ENCODE peak calls at places on chromosome 2, in seven cellular contexts. One of them, this sample, is unnamed.
A peak's percentile ranks its signal among the peaks of the same experiment; 100 is the strongest.

GRCh38 chr2:238380785-238381184 is 45.9 kb upstream of the ASB1 start:
- DNase-seq in NCI-H1417: no peak
- DNase-seq in HuH-7.5: no peak
- DNase-seq in fibroblast of mammary gland: peak; percentile 68
- DNase-seq in activated CD8-positive, alpha-beta memory T cell treated with anti-CD3 and anti-CD28 coated beads, Interleukin-2, amount 50 U/mL, for 48 hours: no peak
- DNase-seq in kidney tubule cell: peak; percentile 55
- DNase-seq in NCI-H2171 treated with DMSO at 0.1 percent for 48 hours: no peak
- DNase-seq in this sample: no peak

GRCh38 chr2:231124833-231125232 is at the start of gene HTR2B:
- DNase-seq in kidney tubule cell: no peak
- DNase-seq in NCI-H2171 treated with DMSO at 0.1 percent for 48 hours: no peak
- DNase-seq in HuH-7.5: no peak
- DNase-seq in activated CD8-positive, alpha-beta memory T cell treated with anti-CD3 and anti-CD28 coated beads, Interleukin-2, amount 50 U/mL, for 48 hours: no peak
- DNase-seq in fibroblast of mammary gland: peak; percentile 36
- DNase-seq in NCI-H1417: no peak
- DNase-seq in this sample: no peak

GRCh38 chr2:204576580-204576979 is 31.3 kb downstream of the PARD3B start:
- DNase-seq in NCI-H1417: no peak
- DNase-seq in HuH-7.5: no peak
- DNase-seq in NCI-H2171 treated with DMSO at 0.1 percent for 48 hours: no peak
- DNase-seq in activated CD8-positive, alpha-beta memory T cell treated with anti-CD3 and anti-CD28 coated beads, Interleukin-2, amount 50 U/mL, for 48 hours: no peak
- DNase-seq in kidney tubule cell: no peak
- DNase-seq in fibroblast of mammary gland: peak; percentile 14
- DNase-seq in this sample: no peak

GRCh38 chr2:42651057-42651456 is 82.6 kb downstream of the MTA3 start:
- DNase-seq in fibroblast of mammary gland: no peak
- DNase-seq in NCI-H1417: no peak
- DNase-seq in kidney tubule cell: no peak
- DNase-seq in NCI-H2171 treated with DMSO at 0.1 percent for 48 hours: no peak
- DNase-seq in activated CD8-positive, alpha-beta memory T cell treated with anti-CD3 and anti-CD28 coated beads, Interleukin-2, amount 50 U/mL, for 48 hours: no peak
- DNase-seq in HuH-7.5: no peak
- DNase-seq in this sample: no peak

GRCh38 chr2:228401065-228401912 is 219.8 kb upstream of the SPHKAP start:
- DNase-seq in NCI-H1417: no peak
- DNase-seq in NCI-H2171 treated with DMSO at 0.1 percent for 48 hours: no peak
- DNase-seq in HuH-7.5: no peak
- DNase-seq in fibroblast of mammary gland: peak; percentile 16
- DNase-seq in kidney tubule cell: peak; percentile 32
- DNase-seq in activated CD8-positive, alpha-beta memory T cell treated with anti-CD3 and anti-CD28 coated beads, Interleukin-2, amount 50 U/mL, for 48 hours: no peak
- DNase-seq in this sample: no peak

GRCh38 chr2:119198267-119198840 is 25.3 kb upstream of the STEAP3 start:
- DNase-seq in kidney tubule cell: no peak
- DNase-seq in HuH-7.5: no peak
- DNase-seq in activated CD8-positive, alpha-beta memory T cell treated with anti-CD3 and anti-CD28 coated beads, Interleukin-2, amount 50 U/mL, for 48 hours: no peak
- DNase-seq in fibroblast of mammary gland: no peak
- DNase-seq in NCI-H1417: no peak
- DNase-seq in NCI-H2171 treated with DMSO at 0.1 percent for 48 hours: no peak
- DNase-seq in this sample: peak; percentile 38

GRCh38 chr2:45978302-45978859 is 318.8 kb upstream of the EPAS1 start:
- DNase-seq in HuH-7.5: no peak
- DNase-seq in NCI-H2171 treated with DMSO at 0.1 percent for 48 hours: no peak
- DNase-seq in fibroblast of mammary gland: no peak
- DNase-seq in activated CD8-positive, alpha-beta memory T cell treated with anti-CD3 and anti-CD28 coated beads, Interleukin-2, amount 50 U/mL, for 48 hours: no peak
- DNase-seq in kidney tubule cell: peak; percentile 42
- DNase-seq in NCI-H1417: no peak
- DNase-seq in this sample: no peak

GRCh38 chr2:239716536-239717318 is 308.4 kb downstream of the NDUFA10 start:
- DNase-seq in fibroblast of mammary gland: peak; percentile 38
- DNase-seq in HuH-7.5: no peak
- DNase-seq in NCI-H2171 treated with DMSO at 0.1 percent for 48 hours: peak; percentile 4
- DNase-seq in activated CD8-positive, alpha-beta memory T cell treated with anti-CD3 and anti-CD28 coated beads, Interleukin-2, amount 50 U/mL, for 48 hours: no peak
- DNase-seq in NCI-H1417: no peak
- DNase-seq in kidney tubule cell: no peak
- DNase-seq in this sample: no peak

GRCh38 chr2:186543561-186544131 is 46.2 kb upstream of the ITGAV start:
- DNase-seq in NCI-H1417: no peak
- DNase-seq in NCI-H2171 treated with DMSO at 0.1 percent for 48 hours: no peak
- DNase-seq in fibroblast of mammary gland: peak; percentile 95
- DNase-seq in HuH-7.5: no peak
- DNase-seq in activated CD8-positive, alpha-beta memory T cell treated with anti-CD3 and anti-CD28 coated beads, Interleukin-2, amount 50 U/mL, for 48 hours: no peak
- DNase-seq in kidney tubule cell: peak; percentile 69
- DNase-seq in this sample: no peak

GRCh38 chr2:213476641-213477040 is 192.4 kb downstream of the SPAG16 start:
- DNase-seq in NCI-H1417: no peak
- DNase-seq in NCI-H2171 treated with DMSO at 0.1 percent for 48 hours: no peak
- DNase-seq in activated CD8-positive, alpha-beta memory T cell treated with anti-CD3 and anti-CD28 coated beads, Interleukin-2, amount 50 U/mL, for 48 hours: no peak
- DNase-seq in kidney tubule cell: peak; percentile 58
- DNase-seq in HuH-7.5: no peak
- DNase-seq in fibroblast of mammary gland: no peak
- DNase-seq in this sample: no peak

GRCh38 chr2:83054751-83055150 is 1404.3 kb downstream of the SUCLG1 start:
- DNase-seq in HuH-7.5: no peak
- DNase-seq in activated CD8-positive, alpha-beta memory T cell treated with anti-CD3 and anti-CD28 coated beads, Interleukin-2, amount 50 U/mL, for 48 hours: no peak
- DNase-seq in kidney tubule cell: peak; percentile 20
- DNase-seq in NCI-H1417: no peak
- DNase-seq in fibroblast of mammary gland: no peak
- DNase-seq in NCI-H2171 treated with DMSO at 0.1 percent for 48 hours: no peak
- DNase-seq in this sample: no peak

GRCh38 chr2:3493610-3493997 is 25.7 kb downstream of the ADI1 start:
- DNase-seq in kidney tubule cell: peak; percentile 43
- DNase-seq in activated CD8-positive, alpha-beta memory T cell treated with anti-CD3 and anti-CD28 coated beads, Interleukin-2, amount 50 U/mL, for 48 hours: peak; percentile 25
- DNase-seq in NCI-H2171 treated with DMSO at 0.1 percent for 48 hours: no peak
- DNase-seq in HuH-7.5: no peak
- DNase-seq in NCI-H1417: no peak
- DNase-seq in fibroblast of mammary gland: peak; percentile 79
- DNase-seq in this sample: no peak

GRCh38 chr2:72953976-72954375 is 36.7 kb downstream of the EMX1 start:
- DNase-seq in NCI-H1417: no peak
- DNase-seq in activated CD8-positive, alpha-beta memory T cell treated with anti-CD3 and anti-CD28 coated beads, Interleukin-2, amount 50 U/mL, for 48 hours: no peak
- DNase-seq in HuH-7.5: no peak
- DNase-seq in kidney tubule cell: no peak
- DNase-seq in NCI-H2171 treated with DMSO at 0.1 percent for 48 hours: no peak
- DNase-seq in fibroblast of mammary gland: no peak
- DNase-seq in this sample: no peak

GRCh38 chr2:234496835-234497591 is at the start of gene ARL4C:
- DNase-seq in HuH-7.5: peak; percentile 79
- DNase-seq in NCI-H2171 treated with DMSO at 0.1 percent for 48 hours: peak; percentile 36
- DNase-seq in activated CD8-positive, alpha-beta memory T cell treated with anti-CD3 and anti-CD28 coated beads, Interleukin-2, amount 50 U/mL, for 48 hours: peak; percentile 77
- DNase-seq in fibroblast of mammary gland: peak; percentile 31
- DNase-seq in kidney tubule cell: peak; percentile 91
- DNase-seq in NCI-H1417: peak; percentile 46
- DNase-seq in this sample: peak; percentile 83

GRCh38 chr2:224712346-224712745 is 3.8 kb downstream of the CCDC195 start:
- DNase-seq in HuH-7.5: no peak
- DNase-seq in NCI-H2171 treated with DMSO at 0.1 percent for 48 hours: no peak
- DNase-seq in kidney tubule cell: no peak
- DNase-seq in fibroblast of mammary gland: no peak
- DNase-seq in NCI-H1417: no peak
- DNase-seq in activated CD8-positive, alpha-beta memory T cell treated with anti-CD3 and anti-CD28 coated beads, Interleukin-2, amount 50 U/mL, for 48 hours: no peak
- DNase-seq in this sample: no peak

GRCh38 chr2:169743549-169743948 is 9.9 kb downstream of the KLHL23 start:
- DNase-seq in activated CD8-positive, alpha-beta memory T cell treated with anti-CD3 and anti-CD28 coated beads, Interleukin-2, amount 50 U/mL, for 48 hours: no peak
- DNase-seq in fibroblast of mammary gland: no peak
- DNase-seq in kidney tubule cell: no peak
- DNase-seq in HuH-7.5: no peak
- DNase-seq in NCI-H2171 treated with DMSO at 0.1 percent for 48 hours: no peak
- DNase-seq in NCI-H1417: no peak
- DNase-seq in this sample: no peak

GRCh38 chr2:173644146-173644545 is 289.5 kb downstream of the CDCA7 start:
- DNase-seq in fibroblast of mammary gland: peak; percentile 70
- DNase-seq in NCI-H2171 treated with DMSO at 0.1 percent for 48 hours: no peak
- DNase-seq in kidney tubule cell: peak; percentile 49
- DNase-seq in NCI-H1417: no peak
- DNase-seq in activated CD8-positive, alpha-beta memory T cell treated with anti-CD3 and anti-CD28 coated beads, Interleukin-2, amount 50 U/mL, for 48 hours: no peak
- DNase-seq in HuH-7.5: no peak
- DNase-seq in this sample: no peak

GRCh38 chr2:69975136-69975852 is 13.9 kb upstream of the ASPRV1 start:
- DNase-seq in activated CD8-positive, alpha-beta memory T cell treated with anti-CD3 and anti-CD28 coated beads, Interleukin-2, amount 50 U/mL, for 48 hours: no peak
- DNase-seq in NCI-H2171 treated with DMSO at 0.1 percent for 48 hours: no peak
- DNase-seq in kidney tubule cell: no peak
- DNase-seq in HuH-7.5: no peak
- DNase-seq in NCI-H1417: no peak
- DNase-seq in fibroblast of mammary gland: no peak
- DNase-seq in this sample: no peak

GRCh38 chr2:19607931-19608762 is 249.7 kb upstream of the OSR1 start:
- DNase-seq in HuH-7.5: no peak
- DNase-seq in fibroblast of mammary gland: peak; percentile 99
- DNase-seq in NCI-H2171 treated with DMSO at 0.1 percent for 48 hours: peak; percentile 26
- DNase-seq in NCI-H1417: no peak
- DNase-seq in kidney tubule cell: peak; percentile 89
- DNase-seq in activated CD8-positive, alpha-beta memory T cell treated with anti-CD3 and anti-CD28 coated beads, Interleukin-2, amount 50 U/mL, for 48 hours: no peak
- DNase-seq in this sample: no peak

GRCh38 chr2:220662415-220662814 is 909.7 kb downstream of the EPHA4 start:
- DNase-seq in HuH-7.5: no peak
- DNase-seq in NCI-H2171 treated with DMSO at 0.1 percent for 48 hours: no peak
- DNase-seq in fibroblast of mammary gland: no peak
- DNase-seq in activated CD8-positive, alpha-beta memory T cell treated with anti-CD3 and anti-CD28 coated beads, Interleukin-2, amount 50 U/mL, for 48 hours: no peak
- DNase-seq in kidney tubule cell: no peak
- DNase-seq in NCI-H1417: no peak
- DNase-seq in this sample: no peak

GRCh38 chr2:233996436-233996835 is 54.1 kb upstream of the SPP2 start:
- DNase-seq in NCI-H1417: no peak
- DNase-seq in NCI-H2171 treated with DMSO at 0.1 percent for 48 hours: no peak
- DNase-seq in kidney tubule cell: no peak
- DNase-seq in HuH-7.5: no peak
- DNase-seq in activated CD8-positive, alpha-beta memory T cell treated with anti-CD3 and anti-CD28 coated beads, Interleukin-2, amount 50 U/mL, for 48 hours: no peak
- DNase-seq in fibroblast of mammary gland: peak; percentile 86
- DNase-seq in this sample: no peak

GRCh38 chr2:94997981-94998920 is 27.3 kb upstream of the MAL start:
- DNase-seq in HuH-7.5: no peak
- DNase-seq in fibroblast of mammary gland: no peak
- DNase-seq in activated CD8-positive, alpha-beta memory T cell treated with anti-CD3 and anti-CD28 coated beads, Interleukin-2, amount 50 U/mL, for 48 hours: no peak
- DNase-seq in NCI-H1417: no peak
- DNase-seq in kidney tubule cell: no peak
- DNase-seq in NCI-H2171 treated with DMSO at 0.1 percent for 48 hours: no peak
- DNase-seq in this sample: peak; percentile 26

GRCh38 chr2:209523041-209523740 is 99.3 kb downstream of the MAP2 start:
- DNase-seq in NCI-H2171 treated with DMSO at 0.1 percent for 48 hours: no peak
- DNase-seq in fibroblast of mammary gland: no peak
- DNase-seq in activated CD8-positive, alpha-beta memory T cell treated with anti-CD3 and anti-CD28 coated beads, Interleukin-2, amount 50 U/mL, for 48 hours: no peak
- DNase-seq in HuH-7.5: no peak
- DNase-seq in kidney tubule cell: no peak
- DNase-seq in NCI-H1417: peak; percentile 6
- DNase-seq in this sample: peak; percentile 16

GRCh38 chr2:714005-714741 is 37.0 kb upstream of the TMEM18 start:
- DNase-seq in activated CD8-positive, alpha-beta memory T cell treated with anti-CD3 and anti-CD28 coated beads, Interleukin-2, amount 50 U/mL, for 48 hours: peak; percentile 64
- DNase-seq in fibroblast of mammary gland: peak; percentile 51
- DNase-seq in NCI-H2171 treated with DMSO at 0.1 percent for 48 hours: peak; percentile 10
- DNase-seq in NCI-H1417: peak; percentile 95
- DNase-seq in HuH-7.5: peak; percentile 10
- DNase-seq in kidney tubule cell: peak; percentile 68
- DNase-seq in this sample: peak; percentile 52

GRCh38 chr2:121284424-121285076 is 452 bp downstream of the TFCP2L1 start:
- DNase-seq in kidney tubule cell: peak; percentile 41
- DNase-seq in NCI-H2171 treated with DMSO at 0.1 percent for 48 hours: peak; percentile 46
- DNase-seq in fibroblast of mammary gland: no peak
- DNase-seq in activated CD8-positive, alpha-beta memory T cell treated with anti-CD3 and anti-CD28 coated beads, Interleukin-2, amount 50 U/mL, for 48 hours: no peak
- DNase-seq in NCI-H1417: no peak
- DNase-seq in HuH-7.5: no peak
- DNase-seq in this sample: peak; percentile 71

GRCh38 chr2:61090386-61090921 is 24.8 kb downstream of the SANBR start:
- DNase-seq in activated CD8-positive, alpha-beta memory T cell treated with anti-CD3 and anti-CD28 coated beads, Interleukin-2, amount 50 U/mL, for 48 hours: no peak
- DNase-seq in NCI-H1417: no peak
- DNase-seq in HuH-7.5: no peak
- DNase-seq in NCI-H2171 treated with DMSO at 0.1 percent for 48 hours: no peak
- DNase-seq in kidney tubule cell: no peak
- DNase-seq in fibroblast of mammary gland: no peak
- DNase-seq in this sample: no peak

GRCh38 chr2:229714080-229714735 is at the start of gene DNER:
- DNase-seq in fibroblast of mammary gland: no peak
- DNase-seq in activated CD8-positive, alpha-beta memory T cell treated with anti-CD3 and anti-CD28 coated beads, Interleukin-2, amount 50 U/mL, for 48 hours: peak; percentile 75
- DNase-seq in HuH-7.5: peak; percentile 63
- DNase-seq in NCI-H2171 treated with DMSO at 0.1 percent for 48 hours: peak; percentile 33
- DNase-seq in NCI-H1417: peak; percentile 42
- DNase-seq in kidney tubule cell: peak; percentile 30
- DNase-seq in this sample: peak; percentile 71

GRCh38 chr2:1744446-1745170 is at the start of gene PXDN:
- DNase-seq in fibroblast of mammary gland: peak; percentile 66
- DNase-seq in activated CD8-positive, alpha-beta memory T cell treated with anti-CD3 and anti-CD28 coated beads, Interleukin-2, amount 50 U/mL, for 48 hours: peak; percentile 50
- DNase-seq in NCI-H1417: peak; percentile 46
- DNase-seq in NCI-H2171 treated with DMSO at 0.1 percent for 48 hours: peak; percentile 74
- DNase-seq in HuH-7.5: no peak
- DNase-seq in kidney tubule cell: peak; percentile 73
- DNase-seq in this sample: no peak

GRCh38 chr2:8525582-8526402 is 156.1 kb upstream of the ID2 start:
- DNase-seq in kidney tubule cell: peak; percentile 94
- DNase-seq in fibroblast of mammary gland: peak; percentile 26
- DNase-seq in HuH-7.5: peak; percentile 62
- DNase-seq in NCI-H2171 treated with DMSO at 0.1 percent for 48 hours: peak; percentile 62
- DNase-seq in NCI-H1417: peak; percentile 91
- DNase-seq in activated CD8-positive, alpha-beta memory T cell treated with anti-CD3 and anti-CD28 coated beads, Interleukin-2, amount 50 U/mL, for 48 hours: no peak
- DNase-seq in this sample: peak; percentile 100

GRCh38 chr2:60302377-60303126 is 250.9 kb downstream of the BCL11A start:
- DNase-seq in NCI-H1417: no peak
- DNase-seq in NCI-H2171 treated with DMSO at 0.1 percent for 48 hours: no peak
- DNase-seq in kidney tubule cell: no peak
- DNase-seq in HuH-7.5: no peak
- DNase-seq in activated CD8-positive, alpha-beta memory T cell treated with anti-CD3 and anti-CD28 coated beads, Interleukin-2, amount 50 U/mL, for 48 hours: no peak
- DNase-seq in fibroblast of mammary gland: no peak
- DNase-seq in this sample: no peak

GRCh38 chr2:227154976-227155375 is 9.0 kb downstream of the COL4A4 start:
- DNase-seq in fibroblast of mammary gland: peak; percentile 92
- DNase-seq in kidney tubule cell: peak; percentile 85
- DNase-seq in NCI-H2171 treated with DMSO at 0.1 percent for 48 hours: no peak
- DNase-seq in activated CD8-positive, alpha-beta memory T cell treated with anti-CD3 and anti-CD28 coated beads, Interleukin-2, amount 50 U/mL, for 48 hours: no peak
- DNase-seq in NCI-H1417: no peak
- DNase-seq in HuH-7.5: no peak
- DNase-seq in this sample: no peak

GRCh38 chr2:20052229-20052871 is 922 bp upstream of the LAPTM4A start:
- DNase-seq in activated CD8-positive, alpha-beta memory T cell treated with anti-CD3 and anti-CD28 coated beads, Interleukin-2, amount 50 U/mL, for 48 hours: no peak
- DNase-seq in NCI-H2171 treated with DMSO at 0.1 percent for 48 hours: peak; percentile 57
- DNase-seq in NCI-H1417: no peak
- DNase-seq in fibroblast of mammary gland: peak; percentile 51
- DNase-seq in kidney tubule cell: peak; percentile 91
- DNase-seq in HuH-7.5: no peak
- DNase-seq in this sample: no peak

GRCh38 chr2:130869441-130870160 is 32.9 kb downstream of the ARHGEF4 start:
- DNase-seq in kidney tubule cell: no peak
- DNase-seq in NCI-H1417: no peak
- DNase-seq in activated CD8-positive, alpha-beta memory T cell treated with anti-CD3 and anti-CD28 coated beads, Interleukin-2, amount 50 U/mL, for 48 hours: no peak
- DNase-seq in fibroblast of mammary gland: no peak
- DNase-seq in HuH-7.5: no peak
- DNase-seq in NCI-H2171 treated with DMSO at 0.1 percent for 48 hours: no peak
- DNase-seq in this sample: no peak

GRCh38 chr2:151973013-151973900 is 125.6 kb downstream of the CACNB4 start:
- DNase-seq in HuH-7.5: no peak
- DNase-seq in NCI-H1417: no peak
- DNase-seq in activated CD8-positive, alpha-beta memory T cell treated with anti-CD3 and anti-CD28 coated beads, Interleukin-2, amount 50 U/mL, for 48 hours: no peak
- DNase-seq in kidney tubule cell: no peak
- DNase-seq in NCI-H2171 treated with DMSO at 0.1 percent for 48 hours: no peak
- DNase-seq in fibroblast of mammary gland: no peak
- DNase-seq in this sample: peak; percentile 40

This sample was measured in NCI-H146.